ENCODE peak calls at places on chromosome 18, in eight cellular contexts. C, J, X, V, F, Z, A and Y are unnamed samples.

GRCh38 chr18:5297582-5297981 is 2.1 kb upstream of the ZBTB14 start:
- DNase-seq in C (no peak), A (no peak), V (no peak), X (no peak), F (no peak), Z (no peak), J (no peak), Y (no peak)

GRCh38 chr18:46141199-46141598 is 37.0 kb downstream of the HAUS1 start:
- DNase-seq in A (no peak), Z (no peak), J (no peak), C (no peak), X (no peak), V (no peak), F (no peak), Y (no peak)

GRCh38 chr18:10399465-10399864 is 55.0 kb upstream of the APCDD1 start:
- DNase-seq in X (no peak), J (no peak), C (no peak), V (no peak), A (no peak), Z (no peak), F (no peak), Y (no peak)

GRCh38 chr18:31041346-31042067 is 1.0 kb downstream of the DSC3 start:
- DNase-seq in Z (no peak), J (no peak), X (peak; percentile 47), F (no peak), V (peak; percentile 44), A (peak; percentile 55), C (no peak), Y (no peak)

GRCh38 chr18:71398530-71398929 is 1109.7 kb downstream of the SOCS6 start:
- DNase-seq in C (peak; percentile 3), V (no peak), F (no peak), J (no peak), Z (no peak), X (peak; percentile 52), A (no peak), Y (no peak)

GRCh38 chr18:27276886-27277285 is 91.8 kb upstream of the CHST9 start:
- DNase-seq in X (no peak), V (no peak), F (no peak), Z (no peak), J (no peak), C (no peak), A (no peak), Y (no peak)

GRCh38 chr18:23534276-23534675 is 31.0 kb downstream of the RMC1 start:
- DNase-seq in F (no peak), Z (no peak), X (no peak), A (peak; percentile 69), C (no peak), J (no peak), V (no peak), Y (no peak)

GRCh38 chr18:13746636-13747035 is 20.2 kb downstream of the RNMT start:
- DNase-seq in Z (no peak), X (no peak), V (no peak), A (no peak), J (no peak), F (no peak), C (no peak), Y (no peak)

GRCh38 chr18:10927980-10928605 is 221.3 kb downstream of the PIEZO2 start:
- DNase-seq in X (no peak), F (no peak), C (no peak), Z (peak; percentile 17), V (no peak), A (no peak), J (no peak), Y (no peak)

GRCh38 chr18:6236258-6236657 is 178.5 kb downstream of the L3MBTL4 start:
- DNase-seq in J (no peak), Z (no peak), A (no peak), V (no peak), F (no peak), C (no peak), X (no peak), Y (no peak)

GRCh38 chr18:9474103-9474982 is 970 bp upstream of the RALBP1 start:
- DNase-seq in A (no peak), Z (peak; percentile 91), V (peak; percentile 33), C (peak; percentile 79), X (peak; percentile 87), J (peak; percentile 80), F (peak; percentile 14), Y (peak; percentile 2)

GRCh38 chr18:49491534-49491856 is 4.5 kb upstream of the C18orf32 start:
- DNase-seq in A (no peak), X (no peak), V (no peak), Z (no peak), J (no peak), F (no peak), C (no peak), Y (no peak)

GRCh38 chr18:49486959-49487710 is at the start of gene C18orf32:
- DNase-seq in V (peak; percentile 98), C (peak; percentile 91), A (peak; percentile 98), F (peak; percentile 93), Z (peak; percentile 97), X (peak; percentile 79), J (peak; percentile 93), Y (peak; percentile 90)

GRCh38 chr18:49490246-49490762 is 3.3 kb upstream of the C18orf32 start:
- DNase-seq in X (no peak), V (no peak), Z (peak; percentile 35), A (no peak), C (no peak), J (no peak), F (no peak), Y (no peak)

GRCh38 chr18:49486617-49486958 is 446 bp downstream of the C18orf32 start:
- DNase-seq in Z (peak; percentile 50), C (no peak), V (no peak), A (no peak), F (no peak), X (no peak), J (no peak), Y (no peak)

DNA sequence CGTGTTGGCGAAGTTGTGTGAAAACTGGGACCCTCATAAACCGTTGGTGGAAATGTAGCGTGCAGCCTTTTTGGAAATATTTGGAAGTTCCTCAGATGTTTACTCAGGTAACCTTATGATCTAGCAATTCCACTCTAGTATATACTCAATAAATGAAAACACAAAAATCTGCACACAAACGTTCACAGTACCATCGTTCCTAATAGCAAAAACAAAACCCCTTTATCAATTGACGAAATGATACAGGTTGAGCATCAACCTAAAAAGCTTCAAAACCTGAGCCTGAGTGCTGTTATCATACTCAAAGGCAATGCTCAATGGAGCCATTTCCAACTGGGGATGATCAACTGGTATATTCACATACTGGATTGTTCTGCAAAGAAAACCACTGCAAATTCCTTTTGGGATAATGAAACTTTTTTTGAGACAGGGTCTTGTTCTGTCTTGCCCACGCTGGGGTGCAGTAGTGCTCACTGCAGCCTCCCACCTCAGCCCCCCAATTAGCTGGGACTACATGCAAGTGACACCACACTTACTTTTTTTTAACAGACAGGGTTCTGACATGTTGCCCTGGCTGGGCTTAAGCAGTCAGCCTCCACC is 777 bp upstream of the C18orf32 start:
- DNase-seq in X (no peak), A (no peak), Z (no peak), V (no peak), F (no peak), C (no peak), J (no peak), Y (no peak)
- H3K4me3 ChIP-seq in X (peak overlapping the region; percentile 85), A (peak overlapping the region; percentile 29), Z (peak overlapping the region; percentile 95), V (peak overlapping the region; percentile 80), F (peak overlapping the region; percentile 66), C (peak overlapping the region; percentile 62), J (peak overlapping the region; percentile 61), Y (peak overlapping the region; percentile 75)

GRCh38 chr18:37438417-37439180 is 127.0 kb downstream of the CELF4 start:
- DNase-seq in J (no peak), A (no peak), C (no peak), X (no peak), V (no peak), Z (no peak), F (no peak), Y (no peak)

GRCh38 chr18:37434161-37434860 is 131.3 kb downstream of the CELF4 start:
- DNase-seq in Z (no peak), C (no peak), A (no peak), F (no peak), J (no peak), X (no peak), V (no peak), Y (no peak)

GRCh38 chr18:37435996-37436395 is 129.6 kb downstream of the CELF4 start:
- DNase-seq in J (no peak), A (no peak), F (no peak), Z (peak; percentile 53), X (no peak), V (no peak), C (no peak), Y (no peak)

GRCh38 chr18:37432796-37433195 is 132.8 kb downstream of the CELF4 start:
- DNase-seq in J (no peak), C (no peak), F (no peak), V (no peak), A (no peak), Z (no peak), X (no peak), Y (no peak)

DNA sequence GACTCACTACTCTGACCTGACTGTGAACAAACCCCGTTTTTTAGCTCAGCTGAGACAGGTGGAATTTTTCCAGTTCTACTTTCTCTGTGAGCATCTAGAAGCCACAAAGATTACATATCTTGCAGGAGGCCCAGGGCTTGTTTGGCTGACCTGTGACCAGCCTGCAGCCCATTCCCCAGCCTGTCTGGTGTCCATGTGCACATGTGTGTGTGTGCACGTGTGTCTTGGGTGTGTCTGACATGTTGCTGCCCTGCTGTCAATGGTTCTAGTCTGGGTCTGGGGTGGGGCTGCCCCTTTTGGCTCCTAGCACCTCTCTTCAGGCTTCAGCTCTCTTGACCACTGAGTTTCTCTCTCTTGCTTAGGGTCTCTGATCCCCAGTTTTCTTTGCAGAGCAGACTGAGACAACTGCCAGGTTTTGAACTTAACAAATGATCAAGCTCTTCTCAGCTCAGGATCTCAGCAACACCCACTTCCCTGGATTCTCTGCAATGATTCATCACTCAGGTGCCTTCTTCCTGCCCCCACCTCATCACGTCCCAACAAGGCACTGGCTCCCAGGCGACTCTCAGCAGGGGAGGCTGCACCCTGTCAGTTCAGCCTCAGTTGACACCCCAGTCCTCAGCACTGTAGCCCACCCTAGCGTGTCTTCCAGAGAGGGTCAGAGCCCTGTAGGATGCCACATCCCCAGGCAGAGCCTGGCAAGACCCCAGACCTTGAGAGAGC is 130.3 kb downstream of the CELF4 start:
- DNase-seq in J (no peak), X (no peak), Z (no peak), C (no peak), V (no peak), A (no peak), F (no peak), Y (no peak)
- H3K27ac ChIP-seq in J (no peak overlapping the region), X (no peak overlapping the region), Z (no peak overlapping the region), C (no peak overlapping the region), V (no peak overlapping the region), A (no peak overlapping the region), F (no peak overlapping the region), Y (no peak overlapping the region)

GRCh38 chr18:25019946-25020345 is 332.0 kb downstream of the ZNF521 start:
- DNase-seq in Z (no peak), V (no peak), A (no peak), X (no peak), F (no peak), J (no peak), C (no peak), Y (no peak)
- H3K4me3 ChIP-seq in Z (no peak overlapping the region), V (no peak overlapping the region), A (no peak overlapping the region), X (no peak overlapping the region), F (no peak overlapping the region), J (no peak overlapping the region), C (no peak overlapping the region), Y (no peak overlapping the region)

DNA sequence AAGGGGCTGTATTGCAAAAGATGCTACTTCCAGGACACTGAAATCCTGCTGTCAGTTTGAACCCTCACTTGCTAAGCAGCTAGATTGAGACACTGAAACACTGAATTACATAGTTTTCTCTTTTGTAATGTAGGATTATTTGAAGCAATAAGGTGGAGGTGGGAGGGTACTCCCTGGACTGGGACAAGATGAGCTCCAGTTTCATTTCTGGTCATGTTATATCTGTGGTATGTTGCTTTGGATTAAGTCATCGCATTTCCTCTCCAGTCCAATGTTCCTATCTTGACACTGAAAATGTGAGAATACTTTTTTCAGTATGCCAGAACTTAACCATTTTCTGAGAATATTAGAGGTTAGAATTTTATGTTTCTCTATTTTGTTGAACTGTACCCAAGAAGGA is 426.2 kb upstream of the MEX3C start:
- DNase-seq in Z (no peak), A (no peak), C (no peak), V (no peak), F (no peak), X (no peak), J (no peak), Y (no peak)
- H3K27ac ChIP-seq in Z (no peak overlapping the region), A (no peak overlapping the region), C (no peak overlapping the region), V (no peak overlapping the region), F (no peak overlapping the region), X (no peak overlapping the region), J (no peak overlapping the region), Y (no peak overlapping the region)